ENCODE peak calls at places on chromosomes 4 and X, in eight cellular contexts. B is H9; Z is CD4-positive, alpha-beta T cell; D is heart right ventricle; W is MCF 10A; V is WTC11; L is neural crest cell; K is upper lobe of left lung. Q is an unnamed sample.
A peak's percentile ranks its signal among the peaks of the same experiment; 100 is the strongest.

GRCh38 chr4:184168406-184169019 is 49.2 kb downstream of the ENPP6 start:
- DNase-seq in B (peak; percentile 90), L (peak; percentile 87), K (peak; percentile 96), Z (peak; percentile 32), V (peak; percentile 88), W (peak; percentile 61), D (peak; percentile 83), Q (peak; percentile 52)

GRCh38 chr4:8550691-8551090 is 29.5 kb upstream of the GPR78 start:
- DNase-seq in W (no peak), V (no peak), B (no peak), L (no peak), Z (no peak), D (no peak), K (peak; percentile 34), Q (no peak)

GRCh38 chrX:16138108-16138427 is 14.7 kb downstream of the GRPR start:
- DNase-seq in D (no peak), K (no peak), Z (no peak), L (no peak), W (peak; percentile 12), B (no peak), V (no peak), Q (peak; percentile 5)

GRCh38 chrX:9525511-9526248 is 60.8 kb downstream of the TBL1X start:
- DNase-seq in V (no peak), D (no peak), K (no peak), Z (no peak), B (no peak), L (peak; percentile 17), W (no peak), Q (peak; percentile 2)

GRCh38 chrX:106698693-106699092 is 27.8 kb upstream of the RNF128 start:
- DNase-seq in Z (no peak), W (peak; percentile 10), D (no peak), V (no peak), L (no peak), K (no peak), B (no peak), Q (peak; percentile 43)

GRCh38 chrX:78321809-78322208 is 5.6 kb downstream of the CYSLTR1 start:
- DNase-seq in K (no peak), W (peak; percentile 8), Z (peak; percentile 55), D (no peak), V (no peak), L (no peak), B (no peak), Q (peak; percentile 11)

GRCh38 chrX:140092121-140092520 is 126.8 kb upstream of the CXorf66 start:
- DNase-seq in W (no peak), K (no peak), Z (no peak), V (peak; percentile 15), L (no peak), B (peak; percentile 29), D (no peak), Q (no peak)

GRCh38 chr4:112210777-112211176 is 20.8 kb upstream of the AP1AR start:
- DNase-seq in L (no peak), B (no peak), D (no peak), K (no peak), W (no peak), Z (no peak), V (no peak), Q (no peak)

GRCh38 chr4:55038176-55038890 is 87.1 kb downstream of the KDR start:
- DNase-seq in D (peak; percentile 18), W (peak; percentile 77), K (no peak), Z (no peak), B (no peak), V (no peak), L (no peak), Q (peak; percentile 64)

GRCh38 chrX:64580605-64581004 is 185.4 kb upstream of the MTMR8 start:
- DNase-seq in K (no peak), V (no peak), D (no peak), L (no peak), B (no peak), W (no peak), Z (no peak), Q (no peak)

GRCh38 chrX:11530621-11531020 is 135.1 kb downstream of the ARHGAP6 start:
- DNase-seq in Z (no peak), W (no peak), D (no peak), V (no peak), B (no peak), K (no peak), L (no peak), Q (no peak)

GRCh38 chr4:139509727-139510410 is 46.1 kb downstream of the SETD7 start:
- DNase-seq in W (peak; percentile 29), D (no peak), Z (no peak), L (no peak), K (no peak), V (peak; percentile 47), B (peak; percentile 66), Q (peak; percentile 32)

GRCh38 chr4:11724731-11725130 is 296.0 kb upstream of the HS3ST1 start:
- DNase-seq in Z (no peak), W (peak; percentile 35), K (no peak), L (no peak), D (no peak), B (no peak), V (no peak), Q (peak; percentile 51)

GRCh38 chrX:68940601-68941000 is 111.8 kb downstream of the EFNB1 start:
- DNase-seq in D (no peak), K (no peak), V (no peak), Z (no peak), B (peak; percentile 10), W (no peak), L (no peak), Q (no peak)

GRCh38 chrX:70755850-70756249 is 152.7 kb downstream of the TEX11 start:
- DNase-seq in K (peak; percentile 13), B (peak; percentile 86), Z (peak; percentile 54), D (no peak), L (no peak), W (no peak), V (peak; percentile 55), Q (no peak)

GRCh38 chr4:148850257-148850995 is 408.2 kb upstream of the NR3C2 start:
- DNase-seq in K (no peak), B (no peak), Z (no peak), W (no peak), L (no peak), D (no peak), V (no peak), Q (peak; percentile 30)

GRCh38 chr4:148847544-148847943 is 405.3 kb upstream of the NR3C2 start:
- DNase-seq in Z (no peak), K (no peak), D (no peak), V (no peak), W (no peak), L (no peak), B (no peak), Q (no peak)

GRCh38 chr4:148849581-148849980 is 407.4 kb upstream of the NR3C2 start:
- DNase-seq in L (no peak), V (no peak), K (no peak), Z (no peak), B (no peak), W (no peak), D (no peak), Q (peak; percentile 43)

GRCh38 chr4:148854203-148854602 is 412.0 kb upstream of the NR3C2 start:
- DNase-seq in D (no peak), V (no peak), L (no peak), K (no peak), B (no peak), Z (no peak), W (no peak), Q (peak; percentile 13)

GRCh38 chr4:148852092-148852699 is 410.0 kb upstream of the NR3C2 start:
- DNase-seq in K (no peak), L (no peak), W (no peak), Z (no peak), D (no peak), B (no peak), V (no peak), Q (peak; percentile 15)
- TF ChIP-seq CTCF in K (no peak), L (no peak), W (no peak), Z (no peak), D (no peak), B (peak; percentile 28), V (no peak), Q (no peak)

DNA sequence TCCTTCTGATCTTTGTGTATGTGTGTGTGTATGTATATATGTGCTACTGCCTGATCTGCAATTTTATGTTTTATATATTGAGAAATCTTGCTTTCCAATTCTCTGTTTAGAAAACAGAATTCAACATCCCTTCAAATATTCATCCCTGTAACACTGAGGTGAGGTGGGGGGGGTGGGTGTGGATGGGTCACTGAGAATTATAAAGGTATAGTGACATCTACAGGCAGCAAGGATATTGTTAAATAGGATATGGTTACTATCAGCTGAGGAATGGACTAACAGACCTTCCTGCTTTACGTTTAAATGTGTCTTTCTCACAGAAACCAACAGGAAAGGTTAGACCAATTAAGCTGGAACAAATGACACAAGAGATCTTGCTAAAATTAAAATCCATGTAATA is 19.0 kb upstream of the MAGEB2 start:
- DNase-seq in D (no peak), B (no peak), K (no peak), L (no peak), Z (no peak), W (peak; percentile 26), V (no peak), Q (peak; percentile 12)
- TF ChIP-seq CTCF in D (no peak), B (peak; percentile 65), K (no peak), L (peak; percentile 58), Z (no peak), W (peak; percentile 28), V (no peak), Q (no peak)

GRCh38 chr4:154332681-154333421 is 158.7 kb downstream of the DCHS2 start:
- DNase-seq in Z (peak; percentile 51), L (no peak), K (peak; percentile 80), D (peak; percentile 11), W (no peak), B (peak; percentile 88), V (peak; percentile 69), Q (peak; percentile 21)
- TF ChIP-seq CTCF in Z (no peak), L (no peak), K (no peak), D (no peak), W (no peak), B (no peak), V (no peak), Q (no peak)

GRCh38 chr4:32094987-32095386 is 1374.8 kb downstream of the PCDH7 start:
- DNase-seq in B (no peak), V (no peak), W (no peak), K (no peak), L (no peak), D (no peak), Z (no peak), Q (no peak)
- TF ChIP-seq CTCF in B (no peak), V (no peak), W (no peak), K (no peak), L (no peak), D (no peak), Z (no peak), Q (no peak)